ENCODE peak calls at places on chromosomes 7 and 10, in ten cellular contexts. C, E, P, Q, M, W, D, H, U and G are unnamed samples.
A peak's percentile ranks its signal among the peaks of the same experiment; 100 is the strongest.

GRCh38 chr10:132355754-132356153 is 23.8 kb downstream of the LRRC27 start:
- DNase-seq in W (peak; percentile 75), P (no peak), Q (no peak), C (no peak), H (no peak), U (no peak), D (no peak), E (no peak), M (no peak), G (no peak)

GRCh38 chr10:101222683-101223273 is 6.5 kb downstream of the LBX1 start:
- DNase-seq in U (no peak), H (no peak), P (no peak), D (no peak), Q (no peak), M (no peak), C (peak; percentile 51), W (no peak), E (no peak), G (no peak)

GRCh38 chr7:742791-743190 is 15.7 kb upstream of the PRKAR1B start:
- DNase-seq in E (no peak), U (no peak), H (no peak), W (no peak), Q (no peak), M (no peak), D (no peak), P (no peak), C (no peak), G (no peak)

GRCh38 chr10:119500796-119501195 is 41.7 kb downstream of the RGS10 start:
- DNase-seq in D (no peak), E (no peak), C (no peak), M (no peak), U (no peak), P (no peak), Q (no peak), W (peak; percentile 54), H (no peak), G (no peak)

GRCh38 chr10:102593804-102594079 is 50.5 kb upstream of the TRIM8 start:
- DNase-seq in M (no peak), C (no peak), D (no peak), W (no peak), Q (no peak), H (no peak), P (no peak), E (no peak), U (peak; percentile 53), G (no peak)

GRCh38 chr7:67019562-67020390 is 23.1 kb downstream of the TYW1 start:
- DNase-seq in P (peak; percentile 44), Q (no peak), D (no peak), W (no peak), E (no peak), C (no peak), M (no peak), H (no peak), U (peak; percentile 52), G (no peak)

GRCh38 chr7:118195837-118196474 is 12.0 kb downstream of the LSM8 start:
- DNase-seq in Q (peak; percentile 72), H (peak; percentile 28), U (peak; percentile 59), C (no peak), P (peak; percentile 80), W (no peak), E (peak; percentile 63), M (peak; percentile 5), D (no peak), G (no peak)

GRCh38 chr10:69568472-69569143 is 4.6 kb downstream of the NEUROG3 start:
- DNase-seq in C (no peak), W (no peak), U (no peak), Q (no peak), D (no peak), M (no peak), H (no peak), P (no peak), E (no peak), G (no peak)

GRCh38 chr10:118272090-118272775 is 69.9 kb downstream of the FAM204A start:
- DNase-seq in U (no peak), C (no peak), E (peak; percentile 52), M (no peak), W (no peak), P (peak; percentile 38), Q (no peak), H (no peak), D (no peak), G (no peak)

GRCh38 chr10:43884516-43885105 is 235.9 kb upstream of the ZNF32 start:
- DNase-seq in P (no peak), E (no peak), C (no peak), D (no peak), Q (no peak), W (peak; percentile 38), M (no peak), H (no peak), U (no peak), G (no peak)

GRCh38 chr10:73131913-73132686 is 21.8 kb downstream of the NUDT13 start:
- DNase-seq in W (no peak), E (no peak), H (no peak), P (no peak), M (no peak), D (no peak), Q (no peak), U (no peak), C (no peak), G (no peak)

GRCh38 chr10:110074986-110075664 is 67.3 kb downstream of the ADD3 start:
- DNase-seq in C (no peak), Q (no peak), E (no peak), W (no peak), U (peak; percentile 54), H (no peak), P (no peak), M (no peak), D (no peak), G (peak; percentile 20)

GRCh38 chr7:50507898-50508470 is 57.2 kb downstream of the DDC start:
- DNase-seq in U (no peak), W (peak; percentile 51), P (no peak), D (no peak), E (no peak), M (no peak), C (no peak), H (no peak), Q (no peak), G (no peak)